ENCODE peak calls at places on chromosomes 13 and 19, in eight cellular contexts. F is foreskin fibroblast, D is adrenal gland, L is activated B cell treated with CpG ODN at 0.5 μM for 24 hours, U is neural crest cell, I is epithelial cell of esophagus, A is fibroblast of the aortic adventitia, N is astrocyte. Q is an unnamed sample.
A peak's percentile ranks its signal among the peaks of the same experiment; 100 is the strongest.

GRCh38 chr19:35620001-35620400 is 7.5 kb downstream of the HAUS5 start:
- DNase-seq in L (no peak), A (no peak), D (no peak), I (no peak), N (no peak), F (no peak), U (no peak), Q (no peak)

GRCh38 chr19:3916033-3916432 is 16.8 kb upstream of the NMRK2 start:
- DNase-seq in U (no peak), I (no peak), N (no peak), A (no peak), F (no peak), D (no peak), L (no peak), Q (no peak)

GRCh38 chr19:5048091-5048726 is 79.3 kb downstream of the KDM4B start:
- DNase-seq in D (peak; percentile 87), L (peak; percentile 66), N (peak; percentile 49), U (peak; percentile 89), I (peak; percentile 75), A (peak; percentile 80), F (peak; percentile 92), Q (peak; percentile 61)

GRCh38 chr13:86446311-86446710 is 647.1 kb upstream of the SLITRK6 start:
- DNase-seq in D (no peak), F (no peak), A (peak; percentile 57), U (no peak), N (peak; percentile 86), I (peak; percentile 31), L (no peak), Q (no peak)

GRCh38 chr13:83876546-83876945 is 5.7 kb downstream of the SLITRK1 start:
- DNase-seq in A (no peak), U (no peak), L (no peak), N (no peak), D (no peak), I (no peak), F (no peak), Q (peak; percentile 21)

GRCh38 chr13:75636339-75637095 is 387 bp downstream of the LMO7 start:
- DNase-seq in L (peak; percentile 61), U (no peak), A (peak; percentile 51), I (peak; percentile 26), F (peak; percentile 74), N (no peak), D (peak; percentile 27), Q (peak; percentile 65)

GRCh38 chr19:30222993-30223865 is 149.0 kb upstream of the ZNF536 start:
- DNase-seq in F (no peak), I (no peak), L (no peak), A (no peak), U (peak; percentile 30), D (no peak), N (no peak), Q (no peak)

GRCh38 chr19:41327076-41327475 is 17.1 kb downstream of the CCDC97 start:
- DNase-seq in U (no peak), D (no peak), I (peak; percentile 13), N (no peak), L (no peak), F (peak; percentile 13), A (no peak), Q (peak; percentile 37)

GRCh38 chr19:50829801-50830200 is 3.6 kb downstream of the KLK15 start:
- DNase-seq in L (no peak), N (no peak), I (no peak), A (no peak), F (no peak), U (no peak), D (peak; percentile 83), Q (no peak)

GRCh38 chr19:40369797-40370196 is 20.2 kb downstream of the HIPK4 start:
- DNase-seq in A (no peak), L (no peak), D (no peak), I (no peak), F (no peak), U (no peak), N (no peak), Q (no peak)

GRCh38 chr13:64912141-64912540 is 2318.0 kb downstream of the PCDH9 start:
- DNase-seq in D (no peak), L (no peak), I (peak; percentile 74), N (peak; percentile 84), F (peak; percentile 61), U (no peak), A (peak; percentile 74), Q (no peak)

GRCh38 chr19:31214086-31214485 is 135.2 kb downstream of the TSHZ3 start:
- DNase-seq in F (peak; percentile 99), L (no peak), U (no peak), A (peak; percentile 98), N (peak; percentile 100), D (peak; percentile 63), I (peak; percentile 100), Q (no peak)

GRCh38 chr13:20193924-20194631 is 1.3 kb upstream of the GJB2 start:
- DNase-seq in N (no peak), D (no peak), L (no peak), I (peak; percentile 79), F (no peak), A (no peak), U (no peak), Q (peak; percentile 66)

GRCh38 chr13:40377783-40378182 is 288.7 kb downstream of the FOXO1 start:
- DNase-seq in F (peak; percentile 54), U (no peak), D (no peak), L (no peak), I (no peak), A (peak; percentile 20), N (peak; percentile 75), Q (no peak)

GRCh38 chr19:55549500-55550320 is 4.4 kb upstream of the SBK3 start:
- DNase-seq in A (peak; percentile 90), D (no peak), F (peak; percentile 79), U (peak; percentile 16), N (peak; percentile 93), I (peak; percentile 74), L (no peak), Q (no peak)

GRCh38 chr19:44648536-44649370 is 5.0 kb downstream of the PVR start:
- DNase-seq in I (peak; percentile 69), D (peak; percentile 82), L (no peak), F (peak; percentile 36), A (peak; percentile 80), N (peak; percentile 33), U (no peak), Q (peak; percentile 10)

GRCh38 chr19:15296353-15296752 is 36.0 kb downstream of the BRD4 start:
- DNase-seq in L (no peak), I (no peak), F (peak; percentile 18), A (no peak), N (no peak), U (no peak), D (no peak), Q (no peak)

GRCh38 chr13:98584668-98585397 is 7.9 kb upstream of the STK24 start:
- DNase-seq in I (peak; percentile 83), F (peak; percentile 49), U (no peak), N (no peak), D (no peak), A (no peak), L (no peak), Q (no peak)

GRCh38 chr13:26202365-26202972 is 19.6 kb downstream of the RNF6 start:
- DNase-seq in I (no peak), A (peak; percentile 71), D (no peak), N (peak; percentile 64), F (peak; percentile 39), U (no peak), L (no peak), Q (no peak)

GRCh38 chr13:41599619-41600018 is 142.3 kb downstream of the RGCC start:
- DNase-seq in A (no peak), U (no peak), N (no peak), L (no peak), I (no peak), F (no peak), D (no peak), Q (no peak)

GRCh38 chr13:41590643-41591042 is 133.3 kb downstream of the RGCC start:
- DNase-seq in L (no peak), I (peak; percentile 91), U (no peak), A (no peak), D (no peak), F (no peak), N (peak; percentile 26), Q (no peak)

GRCh38 chr13:41597348-41598041 is 140.1 kb downstream of the RGCC start:
- DNase-seq in L (no peak), A (no peak), D (no peak), I (peak; percentile 69), F (peak; percentile 62), U (no peak), N (peak; percentile 45), Q (no peak)

GRCh38 chr13:41595298-41595697 is 137.9 kb downstream of the RGCC start:
- DNase-seq in A (no peak), F (no peak), U (no peak), L (no peak), N (no peak), D (no peak), I (no peak), Q (no peak)

GRCh38 chr13:41596190-41596589 is 138.8 kb downstream of the RGCC start:
- DNase-seq in L (no peak), U (no peak), I (no peak), D (no peak), F (no peak), N (peak; percentile 36), A (no peak), Q (no peak)
- TF ChIP-seq CTCF in L (no peak), U (no peak), I (no peak), D (no peak), F (peak; percentile 32), N (no peak), A (peak; percentile 4), Q (no peak)

DNA sequence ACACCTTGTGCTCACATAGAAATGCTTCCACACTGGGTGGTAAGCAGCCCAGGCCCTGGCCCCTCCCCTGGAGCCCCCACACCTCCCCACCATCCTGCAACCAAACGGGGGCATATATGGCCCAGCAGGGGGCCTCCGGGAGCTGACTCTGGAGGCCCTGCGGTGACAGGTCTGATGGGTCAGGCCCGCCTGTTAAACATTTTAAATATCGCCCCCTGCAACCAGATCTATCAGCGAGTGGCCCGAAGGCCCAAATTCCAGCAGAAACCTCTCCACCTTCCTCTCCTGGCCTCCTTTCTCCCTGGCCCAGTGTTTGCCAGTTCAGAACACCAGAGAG is 48.0 kb upstream of the KATNAL1 start:
- DNase-seq in F (no peak), U (peak; percentile 14), L (peak; percentile 61), A (no peak), D (peak; percentile 16), I (peak; percentile 14), N (no peak), Q (peak; percentile 68)
- TF ChIP-seq CTCF in F (no peak), U (peak; percentile 47), L (no peak), A (peak; percentile 18), D (no peak), I (peak; percentile 31), N (no peak), Q (peak; percentile 66)

DNA sequence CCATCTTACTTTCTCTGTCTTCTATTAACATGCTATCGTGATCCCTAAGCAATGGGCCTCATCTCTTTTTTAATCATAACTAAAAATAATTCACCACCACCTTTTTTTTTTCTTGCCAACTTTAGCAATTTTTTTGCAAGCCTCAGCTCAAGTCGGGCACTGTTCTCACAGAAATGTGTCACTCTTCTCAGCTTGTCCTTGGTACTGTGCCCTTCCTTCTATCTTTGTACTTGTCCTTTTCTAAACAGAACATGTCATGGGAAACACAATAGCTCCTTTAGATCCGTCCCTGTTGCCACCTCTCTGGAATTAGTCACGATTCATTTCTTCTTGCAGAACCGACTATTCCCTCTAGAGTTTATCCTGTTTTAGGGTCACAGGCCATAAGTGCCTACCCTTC is 10.3 kb downstream of the SERP2 start:
- DNase-seq in F (no peak), D (no peak), L (no peak), A (no peak), N (no peak), I (no peak), U (no peak), Q (no peak)
- TF ChIP-seq CTCF in F (no peak), D (no peak), L (no peak), A (no peak), N (no peak), I (no peak), U (no peak), Q (no peak)

GRCh38 chr19:42693760-42694350 is 46.4 kb downstream of the PSG3 start:
- DNase-seq in U (no peak), I (peak; percentile 77), L (no peak), D (peak; percentile 36), F (peak; percentile 76), A (peak; percentile 53), N (peak; percentile 18), Q (peak; percentile 41)
- TF ChIP-seq CTCF in U (no peak), I (peak; percentile 93), L (no peak), D (peak; percentile 6), F (peak; percentile 91), A (peak; percentile 84), N (peak; percentile 37), Q (peak; percentile 51)